ENCODE peak calls at places on chromosome 13, in eight cellular contexts. C is stimulated activated effector memory CD8-positive, alpha-beta T cell treated with anti-CD3 and anti-CD28 coated beads, Interleukin-12 subunit alpha, Interleukin-12 subunit beta, amount 100 ng/mL, for 72 hours; W is activated T-cell treated with anti-CD3 and anti-CD28 coated beads, Interleukin-2, amount 50 U/mL, for 1 hour; H is fibroblast of pulmonary artery; E is activated T-helper 2 cell treated with anti-CD3 and anti-CD28 coated beads, Interferon-gamma antibody, Interleukin-2, Interleukin-4, amounts not matched to agents 10 μg/mL and 5 μg/mL and 100 μg/mL, durations not matched to agents 14 hours and 24 hours and 36 hours; J is activated CD4-positive, alpha-beta T cell treated with anti-CD3 and anti-CD28 coated beads, Interleukin-2, amount 50 U/mL, for 48 hours; D is AG04449; N is neural progenitor cell. S is an unnamed sample.
A peak's percentile ranks its signal among the peaks of the same experiment; 100 is the strongest.

GRCh38 chr13:71087006-71087405 is 780.0 kb downstream of the DACH1 start:
- DNase-seq in C (no peak), N (no peak), J (no peak), E (no peak), W (no peak), H (no peak), D (no peak), S (no peak)

GRCh38 chr13:83829800-83830199 is 52.5 kb downstream of the SLITRK1 start:
- DNase-seq in H (peak; percentile 5), N (no peak), E (no peak), W (no peak), D (no peak), J (no peak), C (no peak), S (no peak)

GRCh38 chr13:24043590-24044350 is 116.8 kb upstream of the SPATA13 start:
- DNase-seq in C (no peak), D (no peak), W (no peak), H (no peak), N (no peak), J (no peak), E (no peak), S (no peak)

GRCh38 chr13:63408227-63409202 is 1992.9 kb upstream of the PCDH20 start:
- DNase-seq in N (peak; percentile 16), E (no peak), J (no peak), H (peak; percentile 27), D (no peak), C (no peak), W (no peak), S (no peak)

GRCh38 chr13:20960663-20961309 is 58.2 kb upstream of the XPO4 start:
- DNase-seq in J (no peak), N (no peak), D (no peak), W (no peak), E (no peak), C (no peak), H (no peak), S (no peak)

GRCh38 chr13:112588490-112589297 is 741 bp upstream of the TUBGCP3 start:
- DNase-seq in C (no peak), N (no peak), J (no peak), D (no peak), W (no peak), E (no peak), H (no peak), S (peak; percentile 53)

GRCh38 chr13:90696254-90696653 is 651.2 kb upstream of the MIR17HG start:
- DNase-seq in N (no peak), W (no peak), D (no peak), E (no peak), H (peak; percentile 80), C (no peak), J (no peak), S (no peak)

GRCh38 chr13:109154546-109154945 is 525.1 kb downstream of the MYO16 start:
- DNase-seq in E (no peak), C (no peak), H (no peak), W (no peak), D (no peak), N (no peak), J (no peak), S (no peak)

GRCh38 chr13:85709072-85709471 is 90.1 kb downstream of the SLITRK6 start:
- DNase-seq in N (no peak), C (no peak), E (no peak), D (no peak), W (no peak), J (no peak), H (no peak), S (no peak)

GRCh38 chr13:32830632-32831031 is 185.6 kb upstream of the KL start:
- DNase-seq in W (no peak), N (no peak), E (no peak), C (no peak), D (no peak), J (no peak), H (no peak), S (no peak)

GRCh38 chr13:114004416-114005205 is 30.7 kb upstream of the C13orf46 start:
- DNase-seq in H (peak; percentile 90), E (no peak), C (no peak), N (no peak), W (no peak), D (no peak), J (no peak), S (no peak)

GRCh38 chr13:111353508-111353907 is 33.1 kb downstream of the TEX29 start:
- DNase-seq in J (no peak), N (no peak), W (no peak), C (no peak), H (no peak), D (no peak), E (no peak), S (no peak)

GRCh38 chr13:39895254-39895653 is 239.8 kb downstream of the COG6 start:
- DNase-seq in W (no peak), J (no peak), H (peak; percentile 67), D (peak; percentile 67), C (no peak), N (no peak), E (no peak), S (no peak)

GRCh38 chr13:29507356-29507755 is 88.1 kb downstream of the SLC7A1 start:
- DNase-seq in W (no peak), D (no peak), C (no peak), H (no peak), N (no peak), E (no peak), J (no peak), S (no peak)

GRCh38 chr13:63910406-63910957 is 2494.8 kb upstream of the PCDH20 start:
- DNase-seq in H (peak; percentile 38), W (no peak), C (no peak), D (no peak), E (no peak), N (peak; percentile 66), J (no peak), S (no peak)

GRCh38 chr13:97344250-97345175 is 89.5 kb upstream of the RAP2A start:
- DNase-seq in N (peak; percentile 70), W (peak; percentile 40), E (no peak), J (peak; percentile 70), C (no peak), D (no peak), H (peak; percentile 81), S (no peak)

GRCh38 chr13:32314271-32314967 is 744 bp downstream of the ZAR1L start:
- DNase-seq in E (no peak), N (no peak), J (no peak), W (no peak), H (no peak), D (no peak), C (no peak), S (no peak)

S was measured in pancreas.